ENCODE peak calls at places on chromosomes 2 and 18, in four cellular contexts. I is T-helper 2 cell, K is LoVo, L is HEK293T. S is an unnamed sample.

GRCh38 chr2:84373866-84374265 is 85.2 kb downstream of the SUCLG1 start:
- DNase-seq in I (no peak), K (no peak), L (no peak), S (no peak)

GRCh38 chr2:217289153-217289908 is 429.5 kb upstream of the TNP1 start:
- DNase-seq in I (no peak), K (no peak), L (no peak), S (no peak)

GRCh38 chr18:21805771-21806366 is 65.3 kb downstream of the MIB1 start:
- DNase-seq in I (no peak), K (no peak), L (no peak), S (no peak)

GRCh38 chr2:210172219-210172575 is 988 bp upstream of the KANSL1L start:
- DNase-seq in I (no peak), K (no peak), L (no peak), S (no peak)

GRCh38 chr2:213764849-213765248 is 480.6 kb downstream of the SPAG16 start:
- DNase-seq in I (no peak), K (no peak), L (no peak), S (no peak)

GRCh38 chr2:199457147-199458016 is at the start of gene SATB2:
- DNase-seq in I (no peak), K (no peak), L (peak; percentile 38), S (peak; percentile 79)

GRCh38 chr2:17166506-17166905 is 351.7 kb downstream of the RAD51AP2 start:
- DNase-seq in I (no peak), K (no peak), L (no peak), S (no peak)

GRCh38 chr2:150133623-150134022 is 353.8 kb downstream of the RND3 start:
- DNase-seq in I (no peak), K (peak; percentile 76), L (peak; percentile 8), S (peak; percentile 86)

GRCh38 chr2:208249241-208249640 is 5.6 kb downstream of the IDH1 start:
- DNase-seq in I (no peak), K (no peak), L (no peak), S (no peak)

GRCh38 chr2:20560891-20561702 is 89.8 kb downstream of the HS1BP3 start:
- DNase-seq in I (no peak), K (no peak), L (no peak), S (no peak)

GRCh38 chr2:144596074-144596871 is 76.4 kb upstream of the ZEB2 start:
- DNase-seq in I (no peak), K (no peak), L (no peak), S (peak; percentile 38)

GRCh38 chr2:98308532-98308931 is 37.7 kb upstream of the CNGA3 start:
- DNase-seq in I (no peak), K (no peak), L (no peak), S (no peak)

GRCh38 chr2:217685255-217685605 is 317.6 kb downstream of the TNS1 start:
- DNase-seq in I (no peak), K (peak; percentile 52), L (peak; percentile 19), S (peak; percentile 52)

GRCh38 chr2:214839464-214839863 is 30.0 kb upstream of the BARD1 start:
- DNase-seq in I (no peak), K (no peak), L (no peak), S (no peak)

GRCh38 chr2:181268174-181268867 is 188.9 kb upstream of the ITGA4 start:
- DNase-seq in I (no peak), K (no peak), L (no peak), S (no peak)

GRCh38 chr2:238255146-238255545 is 15.3 kb upstream of the HES6 start:
- DNase-seq in I (no peak), K (no peak), L (no peak), S (no peak)

GRCh38 chr2:221225752-221226151 is 346.4 kb downstream of the EPHA4 start:
- DNase-seq in I (no peak), K (no peak), L (no peak), S (no peak)

GRCh38 chr2:177730363-177730762 is 337.8 kb downstream of the AGPS start:
- DNase-seq in I (no peak), K (no peak), L (no peak), S (no peak)

GRCh38 chr2:26532301-26533250 is 54.7 kb upstream of the OTOF start:
- DNase-seq in I (no peak), K (no peak), L (no peak), S (no peak)

GRCh38 chr2:241615041-241615440 is 21.9 kb downstream of the THAP4 start:
- DNase-seq in I (no peak), K (no peak), L (no peak), S (no peak)

GRCh38 chr2:96389728-96390127 is 54.2 kb downstream of the NCAPH start:
- DNase-seq in I (no peak), K (no peak), L (no peak), S (no peak)

GRCh38 chr2:48423376-48423775 is 106.6 kb upstream of the STON1 start:
- DNase-seq in I (no peak), K (no peak), L (no peak), S (peak; percentile 57)

GRCh38 chr18:7584646-7585271 is 17.6 kb downstream of the PTPRM start:
- DNase-seq in I (no peak), K (no peak), L (no peak), S (no peak)

GRCh38 chr18:61333271-61333745 is at the start of gene CDH20:
- DNase-seq in I (no peak), K (no peak), L (no peak), S (no peak)

GRCh38 chr2:120722603-120723421 is 12.9 kb upstream of the GLI2 start:
- DNase-seq in I (no peak), K (no peak), L (no peak), S (peak; percentile 78)

GRCh38 chr2:240814280-240814679 is 5.7 kb downstream of the KIF1A start:
- DNase-seq in I (no peak), K (no peak), L (no peak), S (no peak)

GRCh38 chr2:241890524-241891235 is 21.2 kb downstream of the RTP5 start:
- DNase-seq in I (no peak), K (no peak), L (no peak), S (no peak)

GRCh38 chr18:28124239-28125029 is 52.5 kb downstream of the CDH2 start:
- DNase-seq in I (no peak), K (no peak), L (no peak), S (no peak)

S was measured in Daoy.